ENCODE peak calls at places on chromosomes 13 and 19, in nine cellular contexts. R is psoas muscle, O is cardiac fibroblast, V is NCI-H1092 treated with DMSO at 0.1 percent for 48 hours, Y is lower leg skin, P is brain pericyte, H is astrocyte of the spinal cord, G is tibial artery, L is breast epithelium. F is an unnamed sample.

GRCh38 chr19:10604460-10604980 is 17.4 kb upstream of the AP1M2 start:
- DNase-seq in V (no peak), O (no peak), R (no peak), G (no peak), H (no peak), L (no peak), P (no peak), Y (peak), F (no peak)

GRCh38 chr19:21383980-21384582 is 12.9 kb upstream of the ZNF493 start:
- DNase-seq in Y (no peak), O (no peak), H (no peak), P (no peak), V (no peak), G (no peak), R (no peak), L (no peak), F (no peak)

GRCh38 chr13:48979892-48980291 is 4.2 kb downstream of the FNDC3A start:
- DNase-seq in R (no peak), G (no peak), O (no peak), L (no peak), P (no peak), Y (no peak), V (no peak), H (no peak), F (no peak)

GRCh38 chr19:35379992-35380391 is 9.1 kb downstream of the GPR42 start:
- DNase-seq in R (no peak), G (no peak), V (no peak), L (no peak), Y (peak), P (no peak), O (no peak), H (no peak), F (no peak)

GRCh38 chr13:33328691-33329090 is 43.1 kb upstream of the STARD13 start:
- DNase-seq in L (no peak), Y (no peak), G (no peak), R (no peak), P (no peak), O (peak), V (no peak), H (no peak), F (no peak)

GRCh38 chr19:29628661-29629385 is 22.7 kb downstream of the POP4 start:
- DNase-seq in P (no peak), Y (no peak), O (no peak), V (no peak), R (no peak), H (no peak), G (no peak), L (no peak), F (no peak)

GRCh38 chr13:79722885-79723445 is 242.0 kb downstream of the NDFIP2 start:
- DNase-seq in P (no peak), G (no peak), H (no peak), L (no peak), R (no peak), Y (no peak), V (no peak), O (no peak), F (no peak)

GRCh38 chr19:32191921-32192320 is 153.5 kb upstream of the ZNF507 start:
- DNase-seq in P (no peak), Y (peak), L (no peak), G (peak), V (no peak), H (no peak), R (no peak), O (no peak), F (no peak)

GRCh38 chr13:102643656-102644055 is 46.9 kb downstream of the TPP2 start:
- DNase-seq in L (no peak), Y (no peak), G (no peak), R (no peak), O (no peak), V (no peak), H (no peak), P (no peak), F (no peak)

GRCh38 chr19:15195381-15195964 is 5.3 kb downstream of the NOTCH3 start:
- DNase-seq in O (peak), R (peak), L (peak), V (peak), G (peak), P (no peak), H (peak), Y (peak), F (peak)

GRCh38 chr13:33927315-33927714 is 109.4 kb downstream of the RFC3 start:
- DNase-seq in G (no peak), P (no peak), V (no peak), R (no peak), O (peak), H (peak), Y (no peak), L (no peak), F (no peak)

GRCh38 chr19:3771906-3772450 is at the start of gene RAX2:
- DNase-seq in R (no peak), P (no peak), H (no peak), O (no peak), Y (no peak), V (no peak), G (no peak), L (no peak), F (no peak)

GRCh38 chr19:54325194-54325621 is 12.2 kb upstream of the LILRA5 start:
- DNase-seq in Y (peak), R (no peak), H (peak), G (no peak), O (peak), P (no peak), V (peak), L (no peak), F (peak)

GRCh38 chr13:42660367-42660965 is 86.5 kb downstream of the TNFSF11 start:
- DNase-seq in L (no peak), R (no peak), V (no peak), H (peak), Y (no peak), P (no peak), O (peak), G (no peak), F (peak)

GRCh38 chr19:18223860-18224524 is 2.2 kb downstream of the PDE4C start:
- DNase-seq in R (peak), H (no peak), O (peak), G (no peak), P (no peak), Y (no peak), L (no peak), V (no peak), F (no peak)

GRCh38 chr13:113535381-113535781 is 44.9 kb upstream of the DCUN1D2 start:
- DNase-seq in G (peak), O (no peak), Y (peak), H (no peak), L (no peak), V (no peak), R (no peak), P (no peak), F (no peak)